ENCODE peak calls at places on chromosome 17, in eight cellular contexts. V is GM12865, M is ovary, S is T47D, Z is MG63, J is NCI-H2171 treated with DMSO at 0.1 percent for 48 hours, U is kidney glomerular epithelial cell, P is non-pigmented ciliary epithelial cell. R is an unnamed sample.

GRCh38 chr17:10172241-10172741 is 26.1 kb downstream of the GAS7 start:
- DNase-seq in M (no peak), S (no peak), V (peak; percentile 61), U (no peak), Z (no peak), P (no peak), J (no peak), R (no peak)

GRCh38 chr17:27499451-27500265 is 43.4 kb downstream of the KSR1 start:
- DNase-seq in U (no peak), S (no peak), P (no peak), J (no peak), V (no peak), Z (no peak), M (no peak), R (no peak)

GRCh38 chr17:7767425-7768021 is 50.0 kb downstream of the DNAH2 start:
- DNase-seq in Z (no peak), J (peak; percentile 69), S (no peak), U (no peak), V (no peak), M (no peak), P (no peak), R (no peak)

GRCh38 chr17:31586946-31587345 is 195.5 kb downstream of the RAB11FIP4 start:
- DNase-seq in Z (peak; percentile 70), M (no peak), V (no peak), P (no peak), J (peak; percentile 9), U (no peak), S (no peak), R (no peak)

GRCh38 chr17:55577687-55578086 is 66.4 kb upstream of the SMIM36 start:
- DNase-seq in Z (no peak), V (peak; percentile 41), M (peak; percentile 55), U (no peak), S (no peak), J (no peak), P (no peak), R (peak; percentile 47)

GRCh38 chr17:43169561-43170139 is 1.4 kb upstream of the NBR1 start:
- DNase-seq in P (no peak), U (no peak), V (peak; percentile 46), J (peak; percentile 60), M (peak; percentile 32), Z (peak; percentile 35), S (peak; percentile 87), R (no peak)

GRCh38 chr17:35668807-35669206 is 62.6 kb upstream of the RASL10B start:
- DNase-seq in P (no peak), U (no peak), J (no peak), M (no peak), V (no peak), S (no peak), Z (no peak), R (no peak)

GRCh38 chr17:75874323-75875181 is 3.8 kb downstream of the TRIM47 start:
- DNase-seq in S (no peak), Z (no peak), M (no peak), U (no peak), V (no peak), P (no peak), J (no peak), R (no peak)

GRCh38 chr17:39116224-39116623 is 35.2 kb downstream of the PLXDC1 start:
- DNase-seq in U (no peak), Z (no peak), V (no peak), M (no peak), P (no peak), S (no peak), J (no peak), R (no peak)